ENCODE peak calls at places on chromosome 10, in eight cellular contexts. E, C, H, K, J, G, S and T are unnamed samples.
A peak's percentile ranks its signal among the peaks of the same experiment; 100 is the strongest.

GRCh38 chr10:16787361-16787791 is 29.8 kb downstream of the RSU1 start:
- DNase-seq in E (no peak), C (no peak), H (no peak), K (no peak), J (no peak), G (no peak), S (no peak), T (no peak)

GRCh38 chr10:119348516-119349240 is 141.3 kb downstream of the GRK5 start:
- DNase-seq in E (peak; percentile 66), C (no peak), H (peak; percentile 77), K (no peak), J (no peak), G (no peak), S (no peak), T (peak; percentile 57)

GRCh38 chr10:124903119-124903518 is 38.8 kb upstream of the ZRANB1 start:
- DNase-seq in E (no peak), C (no peak), H (no peak), K (no peak), J (no peak), G (no peak), S (no peak), T (no peak)

GRCh38 chr10:7541137-7542087 is 125.4 kb downstream of the ITIH5 start:
- DNase-seq in E (no peak), C (peak; percentile 67), H (peak; percentile 89), K (peak; percentile 48), J (no peak), G (no peak), S (no peak), T (peak; percentile 81)

GRCh38 chr10:23343591-23344225 is 889 bp downstream of the C10orf67 start:
- DNase-seq in E (peak; percentile 30), C (peak; percentile 89), H (peak; percentile 75), K (peak; percentile 43), J (peak; percentile 52), G (peak; percentile 79), S (no peak), T (peak; percentile 82)

GRCh38 chr10:113978802-113979201 is 64.9 kb upstream of the ADRB1 start:
- DNase-seq in E (no peak), C (no peak), H (no peak), K (no peak), J (no peak), G (no peak), S (no peak), T (no peak)

GRCh38 chr10:118668228-118668952 is 72.9 kb upstream of the PRLHR start:
- DNase-seq in E (no peak), C (no peak), H (peak; percentile 74), K (no peak), J (no peak), G (peak; percentile 35), S (no peak), T (no peak)

GRCh38 chr10:49090696-49091338 is 24.5 kb downstream of the VSTM4 start:
- DNase-seq in E (no peak), C (no peak), H (no peak), K (no peak), J (no peak), G (no peak), S (no peak), T (no peak)

GRCh38 chr10:8544057-8544380 is 489.5 kb downstream of the GATA3 start:
- DNase-seq in E (no peak), C (no peak), H (no peak), K (no peak), J (no peak), G (no peak), S (no peak), T (no peak)

GRCh38 chr10:96276831-96277230 is 5.5 kb upstream of the BLNK start:
- DNase-seq in E (no peak), C (no peak), H (no peak), K (no peak), J (no peak), G (no peak), S (no peak), T (no peak)

GRCh38 chr10:118669020-118669766 is 73.7 kb upstream of the PRLHR start:
- DNase-seq in E (no peak), C (no peak), H (no peak), K (no peak), J (no peak), G (peak; percentile 81), S (no peak), T (no peak)

GRCh38 chr10:34585422-34586115 is 229.5 kb downstream of the PARD3 start:
- DNase-seq in E (no peak), C (no peak), H (no peak), K (no peak), J (no peak), G (no peak), S (no peak), T (no peak)

GRCh38 chr10:97518601-97519043 is 19.9 kb downstream of the UBTD1 start:
- DNase-seq in E (no peak), C (no peak), H (no peak), K (no peak), J (no peak), G (no peak), S (no peak), T (no peak)

GRCh38 chr10:43453266-43453831 is 16.4 kb downstream of the ZNF487 start:
- DNase-seq in E (no peak), C (no peak), H (no peak), K (no peak), J (no peak), G (no peak), S (no peak), T (no peak)

GRCh38 chr10:97889461-97890265 is 40.0 kb downstream of the GOLGA7B start:
- DNase-seq in E (no peak), C (peak; percentile 59), H (no peak), K (no peak), J (no peak), G (peak; percentile 54), S (no peak), T (peak; percentile 47)

GRCh38 chr10:35140126-35140525 is 13.5 kb downstream of the CREM start:
- DNase-seq in E (no peak), C (no peak), H (no peak), K (no peak), J (no peak), G (no peak), S (no peak), T (no peak)

GRCh38 chr10:96387151-96387550 is 28.3 kb upstream of the OPALIN start:
- DNase-seq in E (no peak), C (no peak), H (no peak), K (no peak), J (no peak), G (no peak), S (no peak), T (no peak)

GRCh38 chr10:128274938-128275337 is 148.7 kb upstream of the MKI67 start:
- DNase-seq in E (peak; percentile 24), C (no peak), H (no peak), K (no peak), J (no peak), G (no peak), S (no peak), T (no peak)

GRCh38 chr10:34911661-34912205 is 96.6 kb upstream of the PARD3 start:
- DNase-seq in E (no peak), C (no peak), H (peak; percentile 41), K (no peak), J (no peak), G (no peak), S (no peak), T (no peak)

GRCh38 chr10:92478536-92478935 is 95.4 kb downstream of the IDE start:
- DNase-seq in E (no peak), C (no peak), H (no peak), K (no peak), J (no peak), G (no peak), S (no peak), T (no peak)

GRCh38 chr10:92486637-92487036 is 87.3 kb downstream of the IDE start:
- DNase-seq in E (no peak), C (no peak), H (no peak), K (no peak), J (no peak), G (no peak), S (no peak), T (no peak)

GRCh38 chr10:92479541-92479940 is 94.4 kb downstream of the IDE start:
- DNase-seq in E (no peak), C (no peak), H (no peak), K (no peak), J (no peak), G (no peak), S (no peak), T (no peak)

GRCh38 chr10:92480422-92480821 is 93.5 kb downstream of the IDE start:
- DNase-seq in E (no peak), C (no peak), H (no peak), K (no peak), J (no peak), G (no peak), S (no peak), T (no peak)

GRCh38 chr10:92483539-92483938 is 90.4 kb downstream of the IDE start:
- DNase-seq in E (no peak), C (no peak), H (no peak), K (no peak), J (no peak), G (no peak), S (no peak), T (no peak)
- H3K36me3 ChIP-seq in E (peaks cover 18% of the 10 kb centered on the region), C (peaks cover 31% of the 10 kb centered on the region), H (peaks cover 33% of the 10 kb centered on the region), K (no peaks in the 10 kb centered on the region), J (peaks cover 19% of the 10 kb centered on the region), G (peaks cover 29% of the 10 kb centered on the region), S (peaks cover 9% of the 10 kb centered on the region), T (no peaks in the 10 kb centered on the region)

GRCh38 chr10:69742928-69743602 is 58.6 kb upstream of the COL13A1 start:
- DNase-seq in E (no peak), C (peak; percentile 86), H (no peak), K (peak; percentile 33), J (no peak), G (peak; percentile 64), S (no peak), T (no peak)
- TF ChIP-seq CTCF in E (no peak), C (peak; percentile 90), H (no peak), K (no peak), J (no peak), G (peak; percentile 64), S (peak; percentile 27), T (no peak)

GRCh38 chr10:77713506-77714280 is 76.1 kb upstream of the KCNMA1 start:
- DNase-seq in E (no peak), C (no peak), H (no peak), K (no peak), J (no peak), G (peak; percentile 55), S (no peak), T (no peak)

GRCh38 chr10:77712207-77712606 is 74.6 kb upstream of the KCNMA1 start:
- DNase-seq in E (no peak), C (no peak), H (no peak), K (no peak), J (no peak), G (no peak), S (no peak), T (no peak)

GRCh38 chr10:77710081-77710551 is 72.5 kb upstream of the KCNMA1 start:
- DNase-seq in E (no peak), C (peak; percentile 79), H (no peak), K (no peak), J (no peak), G (no peak), S (peak; percentile 48), T (no peak)

GRCh38 chr10:77711683-77712049 is 74.1 kb upstream of the KCNMA1 start:
- DNase-seq in E (no peak), C (no peak), H (no peak), K (no peak), J (no peak), G (no peak), S (no peak), T (no peak)

GRCh38 chr10:77710759-77711682 is 73.4 kb upstream of the KCNMA1 start:
- DNase-seq in E (peak; percentile 53), C (peak; percentile 99), H (peak; percentile 82), K (peak; percentile 77), J (peak; percentile 83), G (peak; percentile 90), S (no peak), T (peak; percentile 55)
- TF ChIP-seq EP300 in E (no peak), C (peak; percentile 11), H (no peak), K (no peak), J (no peak), G (no peak), S (no peak), T (no peak)

GRCh38 chr10:91864099-91864498 is 45.2 kb downstream of the FGFBP3 start:
- DNase-seq in E (no peak), C (no peak), H (no peak), K (peak; percentile 22), J (no peak), G (no peak), S (no peak), T (no peak)
- H3K36me3 ChIP-seq in E (peaks cover 8% of the 10 kb centered on the region), C (peaks cover 43% of the 10 kb centered on the region), H (peaks cover 30% of the 10 kb centered on the region), K (no peaks in the 10 kb centered on the region), J (peaks cover 26% of the 10 kb centered on the region), G (peaks cover 68% of the 10 kb centered on the region), S (no peaks in the 10 kb centered on the region), T (no peaks in the 10 kb centered on the region)